ENCODE peak calls at places on chromosomes 6 and 20, in six cellular contexts. One of them, this sample, is unnamed.

GRCh38 chr6:131061041-131061770 is 1.8 kb downstream of the EPB41L2 start:
- DNase-seq in GM12878: no peak
- DNase-seq in HCT116: no peak
- DNase-seq in K562: no peak
- DNase-seq in HepG2: peak; percentile 52
- DNase-seq in H1: no peak
- DNase-seq in this sample: no peak

GRCh38 chr20:44071526-44072111 is 115.4 kb downstream of the JPH2 start:
- DNase-seq in HepG2: no peak
- DNase-seq in K562: no peak
- DNase-seq in H1: peak; percentile 42
- DNase-seq in GM12878: no peak
- DNase-seq in HCT116: no peak
- DNase-seq in this sample: no peak

GRCh38 chr20:10715035-10715434 is 41.2 kb upstream of the JAG1 start:
- DNase-seq in HCT116: no peak
- DNase-seq in HepG2: peak; percentile 86
- DNase-seq in K562: no peak
- DNase-seq in H1: no peak
- DNase-seq in GM12878: no peak
- DNase-seq in this sample: no peak

GRCh38 chr20:58245931-58246330 is 17.5 kb upstream of the ANKRD60 start:
- DNase-seq in HCT116: no peak
- DNase-seq in K562: no peak
- DNase-seq in GM12878: no peak
- DNase-seq in HepG2: no peak
- DNase-seq in H1: no peak
- DNase-seq in this sample: no peak

GRCh38 chr20:49843770-49844169 is 31.1 kb downstream of the SLC9A8 start:
- DNase-seq in K562: no peak
- DNase-seq in H1: no peak
- DNase-seq in HCT116: no peak
- DNase-seq in GM12878: no peak
- DNase-seq in HepG2: no peak
- DNase-seq in this sample: no peak

GRCh38 chr20:10856237-10856636 is 182.4 kb upstream of the JAG1 start:
- DNase-seq in K562: no peak
- DNase-seq in HepG2: peak; percentile 51
- DNase-seq in GM12878: no peak
- DNase-seq in H1: no peak
- DNase-seq in HCT116: no peak
- DNase-seq in this sample: no peak

GRCh38 chr20:50186987-50187402 is 3.6 kb upstream of the CEBPB start:
- DNase-seq in K562: no peak
- DNase-seq in HepG2: peak; percentile 47
- DNase-seq in GM12878: no peak
- DNase-seq in HCT116: no peak
- DNase-seq in H1: no peak
- DNase-seq in this sample: no peak

GRCh38 chr6:119322715-119323350 is 26.7 kb downstream of the MAN1A1 start:
- DNase-seq in GM12878: no peak
- DNase-seq in HCT116: peak; percentile 33
- DNase-seq in HepG2: no peak
- DNase-seq in K562: no peak
- DNase-seq in H1: no peak
- DNase-seq in this sample: no peak

GRCh38 chr6:42471714-42472113 is 20.0 kb upstream of the TRERF1 start:
- DNase-seq in GM12878: no peak
- DNase-seq in HCT116: no peak
- DNase-seq in H1: no peak
- DNase-seq in K562: no peak
- DNase-seq in HepG2: no peak
- DNase-seq in this sample: no peak

GRCh38 chr6:90691823-90692222 is 105.0 kb upstream of the MAP3K7 start:
- DNase-seq in HCT116: no peak
- DNase-seq in HepG2: no peak
- DNase-seq in GM12878: no peak
- DNase-seq in H1: no peak
- DNase-seq in K562: no peak
- DNase-seq in this sample: no peak

GRCh38 chr6:129882510-129883023 is 21.5 kb upstream of the TMEM244 start:
- DNase-seq in GM12878: peak; percentile 74
- DNase-seq in HepG2: no peak
- DNase-seq in HCT116: no peak
- DNase-seq in H1: no peak
- DNase-seq in K562: no peak
- DNase-seq in this sample: no peak

GRCh38 chr6:35568967-35569606 is 56.4 kb upstream of the TULP1 start:
- DNase-seq in HCT116: no peak
- DNase-seq in GM12878: no peak
- DNase-seq in HepG2: peak; percentile 16
- DNase-seq in K562: peak; percentile 48
- DNase-seq in H1: peak; percentile 83
- DNase-seq in this sample: no peak

GRCh38 chr20:38043512-38044300 is 10.2 kb downstream of the RPRD1B start:
- DNase-seq in H1: no peak
- DNase-seq in HepG2: no peak
- DNase-seq in K562: no peak
- DNase-seq in GM12878: no peak
- DNase-seq in HCT116: no peak
- DNase-seq in this sample: no peak

GRCh38 chr6:78483546-78483945 is 383.8 kb upstream of the IRAK1BP1 start:
- DNase-seq in HepG2: no peak
- DNase-seq in GM12878: no peak
- DNase-seq in K562: no peak
- DNase-seq in HCT116: no peak
- DNase-seq in H1: no peak
- DNase-seq in this sample: no peak

GRCh38 chr20:25547999-25548398 is 37.3 kb downstream of the NINL start:
- DNase-seq in H1: no peak
- DNase-seq in GM12878: no peak
- DNase-seq in K562: no peak
- DNase-seq in HCT116: no peak
- DNase-seq in HepG2: no peak
- DNase-seq in this sample: no peak

GRCh38 chr20:23050847-23051627 is 1.6 kb upstream of the THBD start:
- DNase-seq in HepG2: no peak
- DNase-seq in HCT116: peak; percentile 42
- DNase-seq in GM12878: no peak
- DNase-seq in K562: peak; percentile 69
- DNase-seq in H1: peak; percentile 98
- DNase-seq in this sample: peak; percentile 78

GRCh38 chr6:5181494-5182287 is 79.1 kb downstream of the LYRM4 start:
- DNase-seq in K562: no peak
- DNase-seq in H1: no peak
- DNase-seq in HepG2: no peak
- DNase-seq in HCT116: no peak
- DNase-seq in GM12878: no peak
- DNase-seq in this sample: no peak

GRCh38 chr6:112983741-112984221 is 636.7 kb downstream of the RFPL4B start:
- DNase-seq in H1: no peak
- DNase-seq in HepG2: no peak
- DNase-seq in HCT116: no peak
- DNase-seq in GM12878: no peak
- DNase-seq in K562: no peak
- DNase-seq in this sample: no peak

GRCh38 chr20:46151936-46152335 is 33.8 kb downstream of the CD40 start:
- DNase-seq in HepG2: peak; percentile 45
- DNase-seq in K562: peak; percentile 54
- DNase-seq in GM12878: no peak
- DNase-seq in H1: peak; percentile 82
- DNase-seq in HCT116: no peak
- DNase-seq in this sample: no peak

GRCh38 chr6:84421031-84421430 is 193.6 kb upstream of the CEP162 start:
- DNase-seq in GM12878: no peak
- DNase-seq in K562: no peak
- DNase-seq in HepG2: no peak
- DNase-seq in HCT116: no peak
- DNase-seq in H1: no peak
- DNase-seq in this sample: no peak

GRCh38 chr6:50952092-50952932 is 133.6 kb downstream of the TFAP2B start:
- DNase-seq in HCT116: no peak
- DNase-seq in K562: peak; percentile 61
- DNase-seq in H1: no peak
- DNase-seq in GM12878: no peak
- DNase-seq in HepG2: no peak
- DNase-seq in this sample: no peak

GRCh38 chr6:5851261-5851757 is 155.4 kb downstream of the NRN1 start:
- DNase-seq in GM12878: no peak
- DNase-seq in HCT116: no peak
- DNase-seq in K562: peak; percentile 46
- DNase-seq in HepG2: no peak
- DNase-seq in H1: peak; percentile 90
- DNase-seq in this sample: peak; percentile 48

GRCh38 chr6:112183271-112183671 is 71.1 kb downstream of the LAMA4 start:
- DNase-seq in GM12878: no peak
- DNase-seq in HepG2: no peak
- DNase-seq in H1: no peak
- DNase-seq in HCT116: no peak
- DNase-seq in K562: no peak
- DNase-seq in this sample: no peak

GRCh38 chr20:31475472-31476312 is 604 bp downstream of the REM1 start:
- DNase-seq in GM12878: no peak
- DNase-seq in K562: no peak
- DNase-seq in HepG2: no peak
- DNase-seq in H1: no peak
- DNase-seq in HCT116: no peak
- DNase-seq in this sample: no peak

GRCh38 chr6:27126046-27126814 is 121.3 kb upstream of the PRSS16 start:
- DNase-seq in HCT116: no peak
- DNase-seq in K562: no peak
- DNase-seq in H1: no peak
- DNase-seq in HepG2: no peak
- DNase-seq in GM12878: no peak
- DNase-seq in this sample: no peak

GRCh38 chr6:45073771-45074170 is 254.4 kb upstream of the RUNX2 start:
- DNase-seq in K562: no peak
- DNase-seq in GM12878: no peak
- DNase-seq in HCT116: no peak
- DNase-seq in H1: no peak
- DNase-seq in HepG2: no peak
- DNase-seq in this sample: no peak

GRCh38 chr6:45069091-45069490 is 259.0 kb upstream of the RUNX2 start:
- DNase-seq in H1: no peak
- DNase-seq in GM12878: no peak
- DNase-seq in HepG2: no peak
- DNase-seq in HCT116: no peak
- DNase-seq in K562: no peak
- DNase-seq in this sample: no peak

GRCh38 chr6:45072673-45073072 is 255.5 kb upstream of the RUNX2 start:
- DNase-seq in GM12878: no peak
- DNase-seq in HCT116: no peak
- DNase-seq in HepG2: no peak
- DNase-seq in K562: no peak
- DNase-seq in H1: no peak
- DNase-seq in this sample: no peak

GRCh38 chr6:45074423-45074822 is 253.7 kb upstream of the RUNX2 start:
- DNase-seq in HepG2: no peak
- DNase-seq in HCT116: no peak
- DNase-seq in H1: no peak
- DNase-seq in GM12878: no peak
- DNase-seq in K562: no peak
- DNase-seq in this sample: no peak

GRCh38 chr6:45072014-45072413 is 256.1 kb upstream of the RUNX2 start:
- DNase-seq in H1: no peak
- DNase-seq in K562: no peak
- DNase-seq in HCT116: no peak
- DNase-seq in HepG2: no peak
- DNase-seq in GM12878: no peak
- DNase-seq in this sample: no peak
- H3K4me1 ChIP-seq in H1: no peaks in the 10 kb centered on the region
- H3K4me1 ChIP-seq in K562: no peaks in the 10 kb centered on the region
- H3K4me1 ChIP-seq in HCT116: no peaks in the 10 kb centered on the region
- H3K4me1 ChIP-seq in HepG2: no peaks in the 10 kb centered on the region
- H3K4me1 ChIP-seq in GM12878: no peaks in the 10 kb centered on the region
- H3K4me1 ChIP-seq in this sample: no peaks in the 10 kb centered on the region

GRCh38 chr6:53792973-53793317 is 1.9 kb upstream of the LRRC1 start:
- DNase-seq in H1: no peak
- DNase-seq in K562: no peak
- DNase-seq in HCT116: no peak
- DNase-seq in HepG2: no peak
- DNase-seq in GM12878: no peak
- DNase-seq in this sample: no peak
- H3K4me3 ChIP-seq in H1: peak overlapping the region; percentile 88
- H3K4me3 ChIP-seq in K562: no peak overlapping the region
- H3K4me3 ChIP-seq in HCT116: peak overlapping the region; percentile 75
- H3K4me3 ChIP-seq in HepG2: peak overlapping the region; percentile 98
- H3K4me3 ChIP-seq in GM12878: no peak overlapping the region
- H3K4me3 ChIP-seq in this sample: peak overlapping the region; percentile 65

GRCh38 chr6:85464260-85464644 is 14.4 kb downstream of the NT5E start:
- DNase-seq in GM12878: no peak
- DNase-seq in K562: no peak
- DNase-seq in HepG2: no peak
- DNase-seq in H1: no peak
- DNase-seq in HCT116: peak; percentile 97
- DNase-seq in this sample: no peak
- TF ChIP-seq ZNF274 in GM12878: no peak
- TF ChIP-seq ZNF274 in K562: no peak
- TF ChIP-seq ZNF274 in HepG2: no peak
- TF ChIP-seq ZNF274 in H1: no peak
- TF ChIP-seq ZNF274 in HCT116: no peak
- TF ChIP-seq ZNF274 in this sample: no peak

GRCh38 chr6:108661430-108661829 is 100.7 kb downstream of the FOXO3 start:
- DNase-seq in HCT116: no peak
- DNase-seq in GM12878: no peak
- DNase-seq in H1: no peak
- DNase-seq in HepG2: no peak
- DNase-seq in K562: no peak
- DNase-seq in this sample: no peak
- H3K4me1 ChIP-seq in HCT116: no peaks in the 10 kb centered on the region
- H3K4me1 ChIP-seq in GM12878: no peaks in the 10 kb centered on the region
- H3K4me1 ChIP-seq in H1: no peaks in the 10 kb centered on the region
- H3K4me1 ChIP-seq in HepG2: peaks cover 21% of the 10 kb centered on the region
- H3K4me1 ChIP-seq in K562: peaks cover 5% of the 10 kb centered on the region
- H3K4me1 ChIP-seq in this sample: no peaks in the 10 kb centered on the region

GRCh38 chr20:64049887-64050260 is 435 bp upstream of the SOX18 start:
- DNase-seq in H1: no peak
- DNase-seq in K562: no peak
- DNase-seq in GM12878: no peak
- DNase-seq in HCT116: no peak
- DNase-seq in HepG2: no peak
- DNase-seq in this sample: no peak
- H3K4me3 ChIP-seq in H1: no peak overlapping the region
- H3K4me3 ChIP-seq in K562: peak overlapping the region; percentile 48
- H3K4me3 ChIP-seq in GM12878: no peak overlapping the region
- H3K4me3 ChIP-seq in HCT116: peak overlapping the region; percentile 56
- H3K4me3 ChIP-seq in HepG2: peak overlapping the region; percentile 88
- H3K4me3 ChIP-seq in this sample: no peak overlapping the region